ENCODE peak calls at places on chromosomes 11 and 22, in eight cellular contexts. T is ovary, A is adrenal gland, N is lower leg skin, H is A549, Y is GM12891, G is right lobe of liver, X is IMR-90. C is an unnamed sample.

GRCh38 chr11:46279393-46280099 is 2.1 kb downstream of the CREB3L1 start:
- DNase-seq in T (peak), H (no peak), Y (no peak), N (no peak), G (no peak), A (peak), X (peak), C (no peak)

GRCh38 chr22:38870791-38871359 is 1.1 kb downstream of the CBX6 start:
- DNase-seq in X (no peak), A (no peak), T (no peak), H (no peak), G (no peak), N (peak), Y (no peak), C (no peak)

GRCh38 chr22:45125198-45125597 is 38.5 kb upstream of the NUP50 start:
- DNase-seq in H (no peak), A (no peak), G (no peak), X (peak), T (no peak), N (no peak), Y (no peak), C (no peak)

GRCh38 chr11:102528618-102529017 is 1.9 kb downstream of the MMP7 start:
- DNase-seq in T (no peak), X (peak), A (no peak), Y (no peak), N (no peak), H (no peak), G (no peak), C (no peak)

GRCh38 chr11:128726464-128727139 is 32.7 kb downstream of the FLI1 start:
- DNase-seq in G (no peak), Y (no peak), H (no peak), N (peak), T (no peak), X (no peak), A (no peak), C (no peak)

GRCh38 chr11:69797156-69797555 is 22.0 kb upstream of the FGF4 start:
- DNase-seq in G (no peak), Y (no peak), X (no peak), A (no peak), N (no peak), H (peak), T (no peak), C (no peak)

GRCh38 chr22:44914026-44914721 is 95.6 kb downstream of the PHF21B start:
- DNase-seq in A (no peak), X (no peak), T (no peak), H (no peak), N (no peak), Y (no peak), G (no peak), C (no peak)

GRCh38 chr11:85182437-85183109 is 444.6 kb downstream of the DLG2 start:
- DNase-seq in Y (peak), X (peak), H (peak), T (no peak), G (no peak), A (no peak), N (no peak), C (no peak)

GRCh38 chr22:30114356-30114755 is 34.1 kb downstream of the HORMAD2 start:
- DNase-seq in T (no peak), G (no peak), X (peak), H (no peak), Y (no peak), N (no peak), A (no peak), C (no peak)

GRCh38 chr11:72955466-72955865 is 141.3 kb downstream of the ATG16L2 start:
- DNase-seq in G (no peak), N (no peak), A (no peak), T (no peak), H (no peak), X (no peak), Y (no peak), C (no peak)

GRCh38 chr11:3359092-3359824 is 19.7 kb downstream of the ZNF195 start:
- DNase-seq in N (no peak), H (peak), T (no peak), A (no peak), X (no peak), Y (no peak), G (no peak), C (no peak)

GRCh38 chr11:63635762-63636465 is 21.7 kb upstream of the PLAAT3 start:
- DNase-seq in X (peak), G (peak), T (peak), A (peak), Y (peak), H (peak), N (no peak), C (peak)

GRCh38 chr11:21541226-21541625 is 651.7 kb upstream of the ANO5 start:
- DNase-seq in Y (no peak), H (no peak), A (no peak), G (no peak), X (no peak), T (no peak), N (no peak), C (no peak)

GRCh38 chr11:75523811-75524401 is 1.8 kb downstream of the GDPD5 start:
- DNase-seq in N (no peak), H (no peak), G (no peak), T (no peak), Y (no peak), X (no peak), A (no peak), C (no peak)

GRCh38 chr11:78993800-78994430 is 419.3 kb upstream of the NARS2 start:
- DNase-seq in H (no peak), G (no peak), X (no peak), T (no peak), A (no peak), Y (no peak), N (no peak), C (no peak)

GRCh38 chr11:67117667-67118058 is 1.4 kb upstream of the KDM2A start:
- DNase-seq in A (peak), Y (no peak), G (peak), N (peak), H (no peak), X (no peak), T (peak), C (no peak)

GRCh38 chr11:117625237-117625636 is 171.8 kb downstream of the DSCAML1 start:
- DNase-seq in H (no peak), X (no peak), Y (no peak), A (peak), T (no peak), G (no peak), N (no peak), C (no peak)

GRCh38 chr11:77140231-77140959 is 12.3 kb downstream of the MYO7A start:
- DNase-seq in A (peak), H (no peak), G (no peak), Y (no peak), T (peak), X (peak), N (no peak), C (peak)

GRCh38 chr11:23865341-23865975 is 631.4 kb upstream of the LUZP2 start:
- DNase-seq in A (no peak), Y (no peak), H (no peak), N (no peak), X (peak), G (no peak), T (no peak), C (no peak)

GRCh38 chr22:43477966-43478365 is 66.2 kb downstream of the MPPED1 start:
- DNase-seq in Y (no peak), G (no peak), T (no peak), N (no peak), H (no peak), A (no peak), X (no peak), C (no peak)

GRCh38 chr22:45421349-45422057 is 8.0 kb downstream of the RIBC2 start:
- DNase-seq in Y (no peak), G (no peak), N (no peak), X (no peak), H (no peak), A (no peak), T (no peak), C (no peak)

GRCh38 chr22:25736378-25737011 is 5.5 kb upstream of the MYO18B start:
- DNase-seq in G (no peak), N (no peak), H (no peak), Y (no peak), T (no peak), A (no peak), X (no peak), C (no peak)

GRCh38 chr11:91947215-91947614 is 277.4 kb upstream of the FAT3 start:
- DNase-seq in X (peak), T (no peak), Y (no peak), A (no peak), H (no peak), N (no peak), G (no peak), C (no peak)

GRCh38 chr11:102831128-102831708 is 12.2 kb downstream of the MMP3 start:
- DNase-seq in Y (peak), H (peak), N (peak), X (peak), G (peak), A (peak), T (no peak), C (no peak)

GRCh38 chr11:36793542-36793926 is 195.5 kb upstream of the RAG2 start:
- DNase-seq in A (no peak), G (no peak), H (no peak), T (no peak), Y (no peak), N (no peak), X (no peak), C (no peak)

GRCh38 chr11:11391796-11392195 is 38.7 kb upstream of the CSNK2A3 start:
- DNase-seq in Y (no peak), H (peak), A (no peak), G (no peak), X (peak), N (no peak), T (no peak), C (peak)

GRCh38 chr22:29142116-29142515 is 63.6 kb upstream of the EMID1 start:
- DNase-seq in H (no peak), T (no peak), G (no peak), Y (no peak), A (no peak), X (no peak), N (peak), C (no peak)

GRCh38 chr11:96054870-96055705 is 131.2 kb upstream of the MTMR2 start:
- DNase-seq in G (no peak), A (no peak), H (peak), T (no peak), X (peak), Y (no peak), N (no peak), C (no peak)

GRCh38 chr11:120622189-120622912 is 110.8 kb downstream of the GRIK4 start:
- DNase-seq in A (peak), H (peak), Y (no peak), T (no peak), X (no peak), N (no peak), G (no peak), C (no peak)

GRCh38 chr22:32200752-32201151 is 4.1 kb downstream of the RFPL2 start:
- DNase-seq in A (no peak), G (no peak), X (no peak), Y (no peak), N (no peak), H (no peak), T (no peak), C (no peak)

GRCh38 chr11:71495286-71496090 is 31.6 kb upstream of the KRTAP5-7 start:
- DNase-seq in Y (no peak), G (peak), T (no peak), A (no peak), X (no peak), N (peak), H (no peak), C (no peak)

GRCh38 chr11:6321961-6322362 is 1.7 kb upstream of the CAVIN3 start:
- DNase-seq in A (no peak), T (no peak), Y (no peak), H (no peak), G (no peak), X (peak), N (no peak), C (peak)

GRCh38 chr11:120172921-120173705 is 35.2 kb upstream of the TRIM29 start:
- DNase-seq in A (no peak), N (no peak), T (no peak), X (no peak), G (no peak), Y (no peak), H (no peak), C (no peak)

GRCh38 chr11:130599073-130599654 is 150.7 kb downstream of the ADAMTS15 start:
- DNase-seq in G (no peak), X (peak), A (peak), Y (no peak), H (no peak), N (peak), T (peak), C (no peak)

GRCh38 chr11:75456596-75456995 is 23.6 kb upstream of the KLHL35 start:
- DNase-seq in G (no peak), N (no peak), Y (no peak), X (no peak), T (no peak), H (no peak), A (no peak), C (no peak)

GRCh38 chr11:35752115-35752514 is 89.5 kb downstream of the TRIM44 start:
- DNase-seq in G (no peak), A (no peak), X (peak), H (no peak), Y (no peak), T (no peak), N (no peak), C (no peak)

GRCh38 chr11:11958403-11958802 is 50.0 kb downstream of the DKK3 start:
- DNase-seq in Y (no peak), A (no peak), H (no peak), X (no peak), N (peak), G (no peak), T (no peak), C (no peak)

GRCh38 chr22:46430961-46431838 is 95.7 kb downstream of the TRMU start:
- DNase-seq in Y (no peak), X (no peak), H (no peak), A (no peak), T (no peak), N (no peak), G (no peak), C (no peak)
- TF ChIP-seq POLR2A in Y (no peak), X (no peak), H (no peak), A (no peak), T (no peak), N (no peak), G (no peak), C (no peak)

GRCh38 chr11:57741132-57742086 is at the start of gene SELENOH:
- DNase-seq in Y (peak), N (peak), T (peak), G (peak), X (peak), H (peak), A (peak), C (peak)
- TF ChIP-seq POLR2A in Y (peak), N (no peak), T (peak), G (peak), X (peak), H (peak), A (peak), C (peak)

GRCh38 chr11:20197881-20198280 is 37.6 kb upstream of the DBX1 start:
- DNase-seq in Y (no peak), N (no peak), A (no peak), T (no peak), X (no peak), H (no peak), G (no peak), C (no peak)

GRCh38 chr11:20192151-20192550 is 31.9 kb upstream of the DBX1 start:
- DNase-seq in H (no peak), Y (no peak), G (no peak), A (no peak), T (no peak), X (no peak), N (no peak), C (no peak)

GRCh38 chr11:20192641-20193040 is 32.4 kb upstream of the DBX1 start:
- DNase-seq in Y (no peak), T (no peak), A (no peak), H (no peak), N (no peak), X (no peak), G (no peak), C (no peak)

GRCh38 chr11:20193307-20193706 is 33.0 kb upstream of the DBX1 start:
- DNase-seq in A (no peak), X (no peak), H (no peak), T (no peak), G (no peak), Y (no peak), N (no peak), C (no peak)

GRCh38 chr11:20194470-20194869 is 34.2 kb upstream of the DBX1 start:
- DNase-seq in Y (no peak), N (no peak), A (no peak), T (no peak), X (no peak), G (no peak), H (no peak), C (no peak)
- TF ChIP-seq POLR2A in Y (no peak), N (no peak), A (no peak), T (no peak), X (no peak), G (no peak), H (no peak), C (no peak)

DNA sequence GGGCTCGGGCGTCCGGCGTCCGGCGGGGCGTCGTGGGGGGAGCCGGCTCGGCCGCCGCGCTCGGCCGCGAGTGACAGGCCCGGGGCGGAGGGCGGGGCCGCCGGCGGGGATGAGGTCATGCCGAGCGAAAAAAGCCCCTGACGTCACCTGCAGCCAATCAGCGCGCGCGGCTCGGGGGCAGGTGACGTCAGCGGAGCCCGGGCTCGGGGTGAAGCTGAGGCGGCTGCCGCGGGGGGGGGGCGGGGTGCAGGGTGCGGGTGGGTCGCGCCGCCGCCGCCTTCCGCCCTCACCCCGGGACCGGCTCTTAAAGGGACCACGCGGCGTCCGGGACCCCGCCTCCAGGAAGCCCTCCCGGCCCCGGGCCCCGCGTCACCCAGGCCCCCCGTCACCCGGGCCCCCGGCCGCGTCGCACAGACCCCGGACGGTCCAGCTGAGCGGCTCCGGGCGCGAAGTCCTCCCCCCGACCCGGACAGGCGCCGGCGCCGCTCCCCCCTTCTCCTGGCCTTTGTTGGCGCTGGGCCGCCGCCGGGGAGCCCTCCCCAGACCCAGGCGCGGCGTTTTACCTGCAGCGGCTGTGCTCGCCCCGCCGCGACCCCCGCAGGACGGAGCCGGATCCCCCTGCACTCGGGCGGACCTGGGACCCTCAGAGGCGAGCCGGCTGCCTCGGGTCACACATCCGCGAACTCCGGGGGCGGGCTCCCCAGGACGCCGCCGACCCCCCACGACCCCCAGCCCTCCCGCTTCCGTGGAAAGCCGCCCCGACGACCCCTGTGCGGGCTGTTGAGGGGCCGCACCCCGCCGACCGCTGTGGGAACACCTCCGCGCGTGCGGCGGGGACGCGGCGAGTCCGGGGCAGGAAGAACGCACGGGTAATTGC is at the start of gene DUSP8:
- DNase-seq in A (peak), X (peak), T (peak), N (peak), H (peak), G (peak), Y (peak), C (peak)
- TF ChIP-seq POLR2A in A (no peak), X (peak), T (no peak), N (no peak), H (no peak), G (peak), Y (no peak), C (peak)

GRCh38 chr22:37749831-37750595 is 53.2 kb downstream of the TRIOBP start:
- DNase-seq in Y (no peak), N (no peak), G (no peak), H (no peak), X (peak), A (peak), T (no peak), C (no peak)

GRCh38 chr22:37753746-37754145 is 54.0 kb upstream of the GCAT start:
- DNase-seq in X (peak), A (no peak), H (peak), T (peak), N (no peak), G (no peak), Y (no peak), C (no peak)

GRCh38 chr22:37752189-37753061 is 55.3 kb upstream of the GCAT start:
- DNase-seq in N (peak), X (peak), G (peak), Y (no peak), A (peak), H (peak), T (peak), C (peak)

GRCh38 chr22:37750596-37751162 is 53.8 kb downstream of the TRIOBP start:
- DNase-seq in G (no peak), T (no peak), Y (no peak), X (no peak), H (no peak), A (no peak), N (no peak), C (no peak)

DNA sequence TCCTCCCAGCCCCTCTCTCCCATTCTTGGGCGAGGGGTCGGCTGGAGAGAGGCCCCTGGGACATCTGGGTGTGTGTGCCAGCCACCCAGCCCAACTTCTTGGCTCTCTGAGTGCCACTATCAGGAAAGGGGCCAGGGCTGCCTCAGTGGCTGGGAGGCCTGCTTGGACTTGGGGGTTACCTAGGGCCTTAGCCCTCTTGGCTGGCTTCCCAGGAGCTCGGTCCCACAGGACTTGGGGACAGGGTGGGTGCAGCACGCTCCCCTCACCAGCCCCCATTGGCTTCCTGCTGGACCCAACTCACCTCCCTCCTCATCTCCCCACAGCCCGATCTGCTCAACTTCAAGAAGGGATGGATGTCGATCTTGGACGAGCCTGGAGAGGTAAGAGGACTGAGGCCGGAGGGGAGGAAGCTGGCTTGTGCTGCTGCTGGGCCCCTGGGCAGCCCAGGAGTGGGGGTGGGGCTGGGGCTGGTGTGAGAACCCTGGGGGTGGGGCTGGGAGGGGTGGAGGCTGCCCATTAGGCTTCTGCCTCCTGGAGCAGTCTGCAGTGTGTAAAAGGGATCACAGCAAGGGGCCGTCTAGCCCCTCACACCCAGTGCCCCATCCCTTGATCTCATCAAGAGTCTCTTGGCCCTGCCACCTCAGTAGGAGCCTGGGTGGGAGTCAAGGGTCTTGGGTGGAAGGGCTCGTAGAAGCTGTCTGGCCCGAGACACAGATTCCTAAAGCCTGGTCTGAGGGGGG is 54.8 kb downstream of the TRIOBP start:
- DNase-seq in H (peak), Y (no peak), A (no peak), N (no peak), X (no peak), T (peak), G (no peak), C (no peak)
- TF ChIP-seq POLR2A in H (no peak), Y (no peak), A (no peak), N (no peak), X (no peak), T (no peak), G (no peak), C (no peak)

C was measured in H54.